ENCODE peak calls at places on chromosomes 12 and 14, in ten cellular contexts. L is NCI-H1417; W is activated CD4-positive, alpha-beta T cell treated with anti-CD3 and anti-CD28 coated beads, Interleukin-2, amount 50 U/mL, for 4 hours; Y is RWPE1; Z is AG08395; I is midbrain; T is mucosa of descending colon; O is activated B cell treated with CpG ODN at 0.5 μM for 24 hours; B is posterior vena cava; M is HEK293T. S is an unnamed sample.

GRCh38 chr12:109772622-109773321 is 59.1 kb downstream of the FAM222A start:
- DNase-seq in L (no peak), W (no peak), Y (no peak), Z (no peak), I (peak), T (no peak), O (peak), B (peak), M (no peak), S (no peak)

GRCh38 chr14:52014601-52015267 is 25.4 kb downstream of the RTRAF start:
- DNase-seq in L (peak), W (no peak), Y (no peak), Z (no peak), I (peak), T (no peak), O (no peak), B (no peak), M (no peak), S (peak)

GRCh38 chr12:86774841-86775386 is 518.7 kb upstream of the MGAT4C start:
- DNase-seq in L (peak), W (no peak), Y (no peak), Z (no peak), I (no peak), T (no peak), O (no peak), B (no peak), M (no peak), S (no peak)

GRCh38 chr12:89450922-89451321 is 73.7 kb downstream of the GALNT4 start:
- DNase-seq in L (no peak), W (no peak), Y (no peak), Z (peak), I (no peak), T (no peak), O (no peak), B (no peak), M (no peak), S (no peak)

GRCh38 chr12:48420031-48420775 is 52.2 kb upstream of the ANP32D start:
- DNase-seq in L (no peak), W (no peak), Y (no peak), Z (no peak), I (no peak), T (no peak), O (no peak), B (no peak), M (no peak), S (no peak)

GRCh38 chr14:96091941-96092411 is 52.8 kb downstream of the C14orf132 start:
- DNase-seq in L (no peak), W (no peak), Y (no peak), Z (no peak), I (no peak), T (no peak), O (no peak), B (peak), M (no peak), S (no peak)

GRCh38 chr12:93773122-93773871 is 96.1 kb downstream of the CRADD start:
- DNase-seq in L (peak), W (peak), Y (no peak), Z (no peak), I (no peak), T (no peak), O (no peak), B (no peak), M (no peak), S (no peak)

GRCh38 chr12:112503521-112503920 is 84.8 kb downstream of the PTPN11 start:
- DNase-seq in L (no peak), W (no peak), Y (no peak), Z (no peak), I (no peak), T (no peak), O (no peak), B (no peak), M (no peak), S (no peak)

GRCh38 chr12:51187370-51187987 is 14.5 kb upstream of the TFCP2 start:
- DNase-seq in L (no peak), W (no peak), Y (no peak), Z (no peak), I (no peak), T (no peak), O (no peak), B (peak), M (no peak), S (no peak)

GRCh38 chr12:57086951-57087688 is 1.8 kb upstream of the NAB2 start:
- DNase-seq in L (peak), W (peak), Y (peak), Z (peak), I (peak), T (peak), O (peak), B (peak), M (no peak), S (peak)

GRCh38 chr14:43119672-43120071 is 1387.4 kb downstream of the FSCB start:
- DNase-seq in L (no peak), W (no peak), Y (no peak), Z (no peak), I (no peak), T (peak), O (no peak), B (peak), M (no peak), S (no peak)

GRCh38 chr12:119727600-119728436 is 59.9 kb downstream of the PRKAB1 start:
- DNase-seq in L (no peak), W (no peak), Y (no peak), Z (no peak), I (no peak), T (no peak), O (no peak), B (no peak), M (no peak), S (no peak)

GRCh38 chr12:128549621-128550020 is 274.1 kb downstream of the SLC15A4 start:
- DNase-seq in L (no peak), W (no peak), Y (no peak), Z (no peak), I (no peak), T (no peak), O (no peak), B (no peak), M (no peak), S (no peak)

GRCh38 chr12:67797316-67797741 is 148.8 kb downstream of the DYRK2 start:
- DNase-seq in L (no peak), W (no peak), Y (no peak), Z (no peak), I (no peak), T (no peak), O (no peak), B (no peak), M (no peak), S (no peak)

GRCh38 chr12:99059824-99060526 is 414.9 kb downstream of the APAF1 start:
- DNase-seq in L (no peak), W (no peak), Y (no peak), Z (peak), I (no peak), T (no peak), O (no peak), B (peak), M (no peak), S (no peak)

GRCh38 chr14:74492413-74493342 is at the start of gene NPC2:
- DNase-seq in L (peak), W (no peak), Y (no peak), Z (no peak), I (no peak), T (no peak), O (no peak), B (no peak), M (no peak), S (no peak)

GRCh38 chr12:107329569-107330324 is 236.4 kb upstream of the CRY1 start:
- DNase-seq in L (no peak), W (no peak), Y (no peak), Z (no peak), I (no peak), T (no peak), O (no peak), B (no peak), M (no peak), S (no peak)

GRCh38 chr12:54220092-54220557 is 31.3 kb upstream of the SMUG1 start:
- DNase-seq in L (peak), W (peak), Y (peak), Z (peak), I (peak), T (no peak), O (peak), B (peak), M (peak), S (peak)

GRCh38 chr14:72546359-72547035 is 347.4 kb downstream of the DPF3 start:
- DNase-seq in L (no peak), W (no peak), Y (no peak), Z (no peak), I (no peak), T (no peak), O (no peak), B (no peak), M (no peak), S (no peak)

GRCh38 chr12:28191690-28192089 is 1.4 kb downstream of the CCDC91 start:
- DNase-seq in L (peak), W (no peak), Y (no peak), Z (peak), I (no peak), T (no peak), O (no peak), B (no peak), M (no peak), S (no peak)

GRCh38 chr14:99075061-99075460 is 196.9 kb downstream of the BCL11B start:
- DNase-seq in L (no peak), W (no peak), Y (no peak), Z (no peak), I (no peak), T (no peak), O (no peak), B (peak), M (no peak), S (no peak)

GRCh38 chr14:94466706-94467370 is 9.2 kb downstream of the SERPINA9 start:
- DNase-seq in L (no peak), W (no peak), Y (no peak), Z (no peak), I (no peak), T (no peak), O (no peak), B (no peak), M (no peak), S (no peak)

GRCh38 chr12:51871918-51872688 is 15.8 kb upstream of the ANKRD33 start:
- DNase-seq in L (no peak), W (no peak), Y (no peak), Z (no peak), I (no peak), T (no peak), O (no peak), B (peak), M (no peak), S (no peak)

GRCh38 chr12:27382126-27382795 is 49.6 kb downstream of the BMAL2 start:
- DNase-seq in L (no peak), W (no peak), Y (no peak), Z (peak), I (no peak), T (no peak), O (no peak), B (no peak), M (no peak), S (no peak)

GRCh38 chr14:101120636-101121398 is 217.3 kb upstream of the RTL1 start:
- DNase-seq in L (peak), W (no peak), Y (no peak), Z (no peak), I (peak), T (peak), O (peak), B (peak), M (no peak), S (peak)

GRCh38 chr12:63045020-63045860 is 105.8 kb downstream of the AVPR1A start:
- DNase-seq in L (no peak), W (no peak), Y (peak), Z (peak), I (no peak), T (no peak), O (no peak), B (no peak), M (no peak), S (no peak)

GRCh38 chr12:15278816-15279658 is 43.3 kb upstream of the PTPRO start:
- DNase-seq in L (peak), W (no peak), Y (peak), Z (peak), I (no peak), T (peak), O (no peak), B (peak), M (no peak), S (no peak)

GRCh38 chr14:36657409-36658090 is 4.1 kb upstream of the PAX9 start:
- DNase-seq in L (no peak), W (no peak), Y (no peak), Z (no peak), I (no peak), T (no peak), O (no peak), B (peak), M (no peak), S (no peak)

GRCh38 chr12:11822071-11822818 is 172.8 kb downstream of the ETV6 start:
- DNase-seq in L (peak), W (peak), Y (no peak), Z (no peak), I (no peak), T (no peak), O (peak), B (no peak), M (no peak), S (no peak)

GRCh38 chr14:75734848-75735247 is 73.8 kb downstream of the TTLL5 start:
- DNase-seq in L (no peak), W (no peak), Y (no peak), Z (no peak), I (no peak), T (no peak), O (no peak), B (no peak), M (no peak), S (no peak)

GRCh38 chr12:114916531-114916930 is 232.6 kb upstream of the TBX3 start:
- DNase-seq in L (no peak), W (no peak), Y (no peak), Z (peak), I (no peak), T (no peak), O (no peak), B (no peak), M (no peak), S (no peak)

GRCh38 chr12:12294215-12295005 is 27.6 kb upstream of the LRP6 start:
- DNase-seq in L (no peak), W (no peak), Y (no peak), Z (peak), I (peak), T (no peak), O (no peak), B (no peak), M (no peak), S (no peak)

GRCh38 chr14:89630096-89630829 is 213.2 kb upstream of the FOXN3 start:
- DNase-seq in L (no peak), W (no peak), Y (no peak), Z (no peak), I (no peak), T (no peak), O (no peak), B (no peak), M (no peak), S (no peak)

S was measured in dorsolateral prefrontal cortex.